ENCODE peak calls at places on chromosomes 7 and 10, in five cellular contexts. H, J, C, L and W are unnamed samples.

GRCh38 chr7:46651070-46651469 is 730.0 kb upstream of the IGFBP3 start:
- DNase-seq in H (no peak), J (no peak), C (no peak), L (no peak), W (no peak)

GRCh38 chr7:133301444-133301843 is 48.6 kb downstream of the EXOC4 start:
- DNase-seq in H (no peak), J (no peak), C (no peak), L (no peak), W (no peak)

GRCh38 chr10:86282664-86283465 is 83.7 kb downstream of the GRID1 start:
- DNase-seq in H (no peak), J (no peak), C (no peak), L (no peak), W (no peak)

GRCh38 chr10:80137926-80138325 is 5.4 kb downstream of the PLAC9 start:
- DNase-seq in H (no peak), J (no peak), C (no peak), L (no peak), W (no peak)

GRCh38 chr7:20403356-20403755 is 72.7 kb downstream of the ITGB8 start:
- DNase-seq in H (no peak), J (no peak), C (no peak), L (no peak), W (no peak)

GRCh38 chr7:91659096-91659495 is 221.4 kb downstream of the MTERF1 start:
- DNase-seq in H (no peak), J (no peak), C (no peak), L (no peak), W (no peak)

GRCh38 chr7:50614721-50615518 is 49.7 kb upstream of the DDC start:
- DNase-seq in H (peak), J (no peak), C (no peak), L (no peak), W (no peak)

GRCh38 chr10:71719464-71720303 is at the start of gene C10orf105:
- DNase-seq in H (no peak), J (no peak), C (no peak), L (no peak), W (no peak)

GRCh38 chr10:125014984-125015944 is 73.3 kb downstream of the ZRANB1 start:
- DNase-seq in H (no peak), J (no peak), C (no peak), L (no peak), W (peak)

GRCh38 chr10:85995791-85996190 is 370.8 kb downstream of the GRID1 start:
- DNase-seq in H (peak), J (no peak), C (no peak), L (no peak), W (no peak)

GRCh38 chr7:92228100-92228499 is 17.6 kb downstream of the KRIT1 start:
- DNase-seq in H (no peak), J (no peak), C (no peak), L (no peak), W (no peak)

GRCh38 chr7:41910916-41911315 is 208.0 kb upstream of the INHBA start:
- DNase-seq in H (no peak), J (no peak), C (no peak), L (no peak), W (no peak)

GRCh38 chr7:29485376-29486190 is 78.1 kb upstream of the PRR15 start:
- DNase-seq in H (peak), J (no peak), C (no peak), L (no peak), W (no peak)

GRCh38 chr7:96452146-96452545 is 130.2 kb upstream of the SLC25A13 start:
- DNase-seq in H (no peak), J (no peak), C (no peak), L (no peak), W (no peak)

GRCh38 chr7:33050425-33051318 is 11.9 kb downstream of the NT5C3A start:
- DNase-seq in H (peak), J (no peak), C (no peak), L (no peak), W (no peak)

GRCh38 chr10:3484306-3485187 is 300.5 kb downstream of the KLF6 start:
- DNase-seq in H (no peak), J (no peak), C (no peak), L (no peak), W (no peak)

GRCh38 chr10:69660296-69660695 is 30.2 kb downstream of the FAM241B start:
- DNase-seq in H (no peak), J (no peak), C (no peak), L (no peak), W (no peak)

GRCh38 chr10:117441812-117442443 is 66.7 kb upstream of the PDZD8 start:
- DNase-seq in H (no peak), J (no peak), C (no peak), L (peak), W (peak)

GRCh38 chr10:124667425-124668130 is 76.6 kb downstream of the FAM53B start:
- DNase-seq in H (no peak), J (no peak), C (no peak), L (no peak), W (no peak)

GRCh38 chr10:104096692-104097091 is 11.0 kb upstream of the COL17A1 start:
- DNase-seq in H (no peak), J (no peak), C (no peak), L (no peak), W (no peak)